ENCODE peak calls at places on chromosomes 2 and 18, in five cellular contexts. M, E, N, D and Y are unnamed samples. For H3K27me3, the result is how much of the 10 kb centered on the place peaks cover.

GRCh38 chr2:196275646-196276352 is 104.4 kb upstream of the STK17B start:
- DNase-seq in M (no peak), E (no peak), N (no peak), D (no peak), Y (no peak)

GRCh38 chr2:109703076-109703475 is 88.9 kb downstream of the SOWAHC start:
- DNase-seq in M (no peak), E (no peak), N (no peak), D (no peak), Y (no peak)

GRCh38 chr18:1002653-1003178 is 98.0 kb downstream of the ADCYAP1 start:
- DNase-seq in M (no peak), E (no peak), N (no peak), D (no peak), Y (no peak)

GRCh38 chr2:13536941-13537340 is 820.2 kb downstream of the TRIB2 start:
- DNase-seq in M (no peak), E (no peak), N (no peak), D (no peak), Y (no peak)

GRCh38 chr2:236862961-236863728 is 222.5 kb upstream of the COPS8 start:
- DNase-seq in M (no peak), E (no peak), N (no peak), D (no peak), Y (no peak)

GRCh38 chr2:96699021-96699420 is 40.8 kb downstream of the LMAN2L start:
- DNase-seq in M (no peak), E (no peak), N (no peak), D (no peak), Y (no peak)

GRCh38 chr2:65630643-65631042 is 198.2 kb upstream of the SPRED2 start:
- DNase-seq in M (no peak), E (no peak), N (no peak), D (no peak), Y (no peak)

GRCh38 chr2:232551289-232551688 is 800 bp downstream of the EIF4E2 start:
- DNase-seq in M (no peak), E (no peak), N (no peak), D (no peak), Y (no peak)

GRCh38 chr2:48043746-48044145 is 137.4 kb upstream of the FBXO11 start:
- DNase-seq in M (no peak), E (no peak), N (no peak), D (no peak), Y (no peak)

GRCh38 chr2:166091439-166091838 is 36.4 kb downstream of the SCN1A start:
- DNase-seq in M (no peak), E (no peak), N (no peak), D (no peak), Y (no peak)

DNA sequence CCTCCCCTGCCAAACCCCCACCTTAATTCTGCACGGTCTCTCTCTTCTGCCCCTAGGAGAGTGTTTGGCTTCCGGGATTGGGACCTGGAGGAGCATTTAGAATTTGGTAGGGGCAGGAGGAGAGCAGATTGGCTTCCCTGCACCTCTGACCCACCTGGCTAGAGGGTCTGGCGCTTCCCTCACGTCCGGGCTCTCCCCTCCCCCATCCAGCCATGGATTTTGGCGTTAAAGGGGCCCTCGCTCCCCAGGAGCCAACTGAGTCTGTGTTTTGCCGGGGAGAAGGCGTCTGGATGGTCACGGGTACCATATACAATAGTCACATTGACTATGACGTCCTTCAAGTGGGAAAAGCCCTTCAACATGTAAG is 6.5 kb downstream of the HOXD3 start:
- DNase-seq in M (no peak), E (no peak), N (no peak), D (no peak), Y (no peak)
- H3K27me3 ChIP-seq in M (half or more), E (under half), N (half or more), D (half or more), Y (under half)

GRCh38 chr2:44719564-44719963 is 221.9 kb upstream of the SIX3 start:
- DNase-seq in M (no peak), E (no peak), N (no peak), D (no peak), Y (no peak)
- TF ChIP-seq CTCF in M (no peak), E (no peak), N (no peak), D (no peak), Y (no peak)

GRCh38 chr2:26850565-26850964 is 2.6 kb downstream of the DPYSL5 start:
- DNase-seq in M (no peak), E (no peak), N (peak), D (no peak), Y (no peak)
- H3K27me3 ChIP-seq in M (half or more), E (under half), N (half or more), D (half or more), Y (under half)

GRCh38 chr18:61891271-61891670 is 1.5 kb downstream of the RNF152 start:
- DNase-seq in M (no peak), E (no peak), N (no peak), D (no peak), Y (no peak)

GRCh38 chr18:61891874-61892273 is 933 bp downstream of the RNF152 start:
- DNase-seq in M (no peak), E (no peak), N (no peak), D (no peak), Y (no peak)

GRCh38 chr18:61893304-61893970 is 630 bp upstream of the RNF152 start:
- DNase-seq in M (peak), E (no peak), N (peak), D (peak), Y (peak)

GRCh38 chr18:61893971-61894750 is 1.4 kb upstream of the RNF152 start:
- DNase-seq in M (peak), E (peak), N (peak), D (peak), Y (peak)

DNA sequence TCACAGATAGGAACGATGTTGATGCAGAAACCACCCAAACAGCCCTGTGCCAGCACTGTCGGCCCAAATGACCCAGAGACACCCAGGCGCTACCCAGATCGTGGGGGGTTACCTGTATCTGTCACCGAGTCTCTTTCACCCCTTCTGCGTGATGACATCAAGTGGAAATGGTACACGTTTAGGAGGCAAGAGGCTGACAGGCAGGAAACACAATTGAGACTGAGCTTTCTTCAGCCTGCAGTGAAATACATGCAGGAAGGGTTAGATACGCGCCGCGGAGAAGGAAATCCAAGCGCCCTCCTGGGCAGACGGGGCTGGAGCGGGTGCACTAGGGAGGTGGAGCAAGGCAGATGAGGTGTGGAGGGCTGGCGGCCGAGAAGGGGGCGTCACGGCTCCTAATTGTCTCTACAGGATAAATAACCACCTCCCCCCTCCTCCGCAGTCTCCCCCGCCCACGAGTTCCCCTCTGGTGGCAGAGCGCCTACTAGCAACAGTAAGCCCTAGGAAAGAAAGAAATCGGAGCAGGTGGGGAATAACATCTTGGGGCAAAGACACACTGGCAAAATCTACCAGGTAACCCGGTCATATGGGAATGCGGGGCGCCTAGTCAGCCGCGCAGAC is at the start of gene RNF152:
- DNase-seq in M (peak), E (no peak), N (no peak), D (peak), Y (peak)
- TF ChIP-seq CTCF in M (no peak), E (no peak), N (no peak), D (peak), Y (no peak)